ENCODE peak calls at places on chromosomes 13 and 19, in ten cellular contexts. A is lower leg skin, C is transverse colon, Z is upper lobe of left lung, R is A549, N is IMR-90, W is K562, G is tibial nerve, P is uterus, L is GM12878. V is an unnamed sample.

GRCh38 chr13:49295231-49295630 is 47.5 kb downstream of the CDADC1 start:
- DNase-seq in A (no peak), C (no peak), Z (no peak), R (no peak), N (no peak), W (no peak), G (no peak), P (no peak), L (no peak), V (peak)

GRCh38 chr13:26377038-26377437 is 123.1 kb downstream of the CDK8 start:
- DNase-seq in A (no peak), C (no peak), Z (no peak), R (peak), N (peak), W (peak), G (no peak), P (no peak), L (no peak), V (no peak)

GRCh38 chr19:38012944-38013343 is 105.9 kb downstream of the SIPA1L3 start:
- DNase-seq in A (no peak), C (no peak), Z (no peak), R (no peak), N (no peak), W (no peak), G (no peak), P (no peak), L (no peak), V (no peak)

GRCh38 chr19:5907216-5907615 is 2.5 kb downstream of the VMAC start:
- DNase-seq in A (no peak), C (no peak), Z (no peak), R (no peak), N (no peak), W (no peak), G (no peak), P (no peak), L (no peak), V (no peak)

GRCh38 chr13:30864352-30865130 is 41.5 kb upstream of the MEDAG start:
- DNase-seq in A (peak), C (no peak), Z (no peak), R (no peak), N (peak), W (no peak), G (no peak), P (peak), L (no peak), V (peak)

GRCh38 chr19:10353793-10354391 is 14.5 kb upstream of the ICAM3 start:
- DNase-seq in A (no peak), C (peak), Z (no peak), R (peak), N (peak), W (peak), G (peak), P (peak), L (no peak), V (peak)

GRCh38 chr13:19048381-19048780 is 133.2 kb downstream of the TUBA3C start:
- DNase-seq in A (no peak), C (no peak), Z (no peak), R (no peak), N (no peak), W (no peak), G (no peak), P (no peak), L (no peak), V (no peak)

GRCh38 chr19:5828661-5829566 is 10.6 kb downstream of the FUT6 start:
- DNase-seq in A (no peak), C (peak), Z (no peak), R (no peak), N (no peak), W (peak), G (no peak), P (no peak), L (no peak), V (peak)

GRCh38 chr13:19085258-19085657 is 96.4 kb downstream of the TUBA3C start:
- DNase-seq in A (no peak), C (no peak), Z (no peak), R (no peak), N (no peak), W (no peak), G (no peak), P (no peak), L (no peak), V (no peak)

GRCh38 chr19:14449321-14449720 is 16.2 kb downstream of the PKN1 start:
- DNase-seq in A (no peak), C (no peak), Z (no peak), R (no peak), N (no peak), W (no peak), G (no peak), P (no peak), L (no peak), V (no peak)

GRCh38 chr19:37505958-37506386 is 767 bp upstream of the ZNF793 start:
- DNase-seq in A (no peak), C (no peak), Z (no peak), R (no peak), N (no peak), W (no peak), G (no peak), P (no peak), L (no peak), V (no peak)

GRCh38 chr13:41563501-41564001 is 106.2 kb downstream of the RGCC start:
- DNase-seq in A (no peak), C (no peak), Z (no peak), R (peak), N (peak), W (no peak), G (no peak), P (no peak), L (no peak), V (no peak)

GRCh38 chr19:13588953-13589833 is 82.9 kb upstream of the CACNA1A start:
- DNase-seq in A (peak), C (peak), Z (peak), R (peak), N (peak), W (peak), G (peak), P (peak), L (no peak), V (peak)

GRCh38 chr19:6481541-6482342 is at the start of gene DENND1C:
- DNase-seq in A (no peak), C (peak), Z (peak), R (peak), N (no peak), W (peak), G (no peak), P (no peak), L (peak), V (no peak)

GRCh38 chr13:23547000-23547590 is 23.1 kb upstream of the TNFRSF19 start:
- DNase-seq in A (no peak), C (peak), Z (no peak), R (no peak), N (peak), W (no peak), G (peak), P (peak), L (no peak), V (peak)

GRCh38 chr13:106602178-106602577 is 34.2 kb upstream of the ARGLU1 start:
- DNase-seq in A (peak), C (peak), Z (peak), R (no peak), N (no peak), W (no peak), G (no peak), P (no peak), L (no peak), V (no peak)

GRCh38 chr13:109355129-109355528 is 431.3 kb downstream of the IRS2 start:
- DNase-seq in A (no peak), C (no peak), Z (no peak), R (no peak), N (no peak), W (no peak), G (no peak), P (no peak), L (no peak), V (no peak)
- TF ChIP-seq POLR2A in A (no peak), C (no peak), Z (no peak), R (no peak), N (no peak), W (no peak), G (no peak), P (no peak), L (no peak), V (no peak)

GRCh38 chr13:91572439-91572838 is 174.0 kb downstream of the GPC5 start:
- DNase-seq in A (no peak), C (no peak), Z (no peak), R (no peak), N (peak), W (no peak), G (no peak), P (no peak), L (no peak), V (no peak)
- TF ChIP-seq POLR2A in A (no peak), C (no peak), Z (no peak), R (no peak), N (no peak), W (no peak), G (no peak), P (no peak), L (no peak), V (no peak)

GRCh38 chr13:114065141-114065925 is 67.1 kb downstream of the RASA3 start:
- DNase-seq in A (peak), C (peak), Z (peak), R (peak), N (peak), W (peak), G (peak), P (peak), L (no peak), V (peak)

GRCh38 chr13:114066956-114067355 is 65.5 kb downstream of the RASA3 start:
- DNase-seq in A (no peak), C (no peak), Z (no peak), R (no peak), N (no peak), W (no peak), G (no peak), P (no peak), L (no peak), V (no peak)

GRCh38 chr13:114067381-114067885 is 65.0 kb downstream of the RASA3 start:
- DNase-seq in A (no peak), C (no peak), Z (no peak), R (no peak), N (peak), W (no peak), G (peak), P (no peak), L (peak), V (no peak)

GRCh38 chr13:114064516-114065140 is 67.8 kb downstream of the RASA3 start:
- DNase-seq in A (no peak), C (peak), Z (no peak), R (peak), N (peak), W (peak), G (no peak), P (peak), L (no peak), V (peak)

DNA sequence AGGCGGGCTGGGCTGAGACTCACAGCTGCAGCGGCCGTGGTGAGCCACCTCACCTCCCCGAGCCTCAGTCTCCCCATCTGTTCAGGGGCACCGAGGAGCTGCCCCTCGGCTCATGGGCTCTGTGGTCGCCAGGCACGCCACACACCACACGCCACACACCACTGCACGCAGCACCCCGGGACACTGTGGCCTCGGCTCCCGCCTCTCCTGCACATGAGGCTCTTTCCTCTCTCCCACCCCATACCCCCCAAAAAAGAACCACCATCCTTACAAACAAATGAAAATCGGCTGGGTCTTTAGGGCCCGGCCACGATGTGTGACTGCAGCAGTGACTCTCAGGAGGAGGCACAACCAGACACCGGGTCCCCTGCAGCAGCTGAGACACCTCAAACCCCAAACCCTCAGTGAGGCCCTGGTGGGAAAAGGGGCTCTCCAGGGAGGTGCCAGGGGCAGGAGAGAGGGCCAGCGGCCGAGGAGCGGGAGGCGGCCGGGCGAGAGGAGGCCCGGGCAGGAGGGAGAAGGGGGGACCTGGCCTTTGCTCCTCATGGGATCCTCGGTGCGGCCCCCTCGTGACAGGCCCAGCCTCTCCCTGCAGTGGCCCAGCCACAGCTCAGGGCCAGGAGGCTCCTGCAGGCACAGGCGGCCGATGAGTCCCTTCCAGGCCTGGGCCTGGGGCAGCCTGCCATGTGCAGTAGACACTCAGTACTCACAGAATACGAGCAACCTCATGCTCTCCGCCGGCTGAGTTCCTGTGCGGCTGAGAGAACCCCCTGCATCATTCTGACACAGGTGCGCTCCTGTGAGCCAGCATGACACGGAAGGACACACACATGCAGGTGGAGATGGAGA is 66.3 kb downstream of the RASA3 start:
- DNase-seq in A (no peak), C (peak), Z (no peak), R (no peak), N (no peak), W (no peak), G (no peak), P (no peak), L (no peak), V (no peak)
- TF ChIP-seq POLR2A in A (no peak), C (no peak), Z (no peak), R (no peak), N (no peak), W (no peak), G (no peak), P (no peak), L (peak), V (no peak)

GRCh38 chr19:57934820-57935665 is at the start of gene ZNF418:
- DNase-seq in A (no peak), C (peak), Z (peak), R (peak), N (peak), W (no peak), G (no peak), P (peak), L (peak), V (peak)
- TF ChIP-seq POLR2A in A (no peak), C (no peak), Z (no peak), R (no peak), N (no peak), W (no peak), G (no peak), P (no peak), L (no peak), V (no peak)

GRCh38 chr19:47190167-47190727 is 40.8 kb downstream of the BBC3 start:
- DNase-seq in A (no peak), C (peak), Z (peak), R (peak), N (peak), W (peak), G (no peak), P (peak), L (no peak), V (peak)
- TF ChIP-seq POLR2A in A (no peak), C (peak), Z (peak), R (no peak), N (no peak), W (no peak), G (no peak), P (no peak), L (no peak), V (no peak)

GRCh38 chr19:19777692-19778091 is 43.9 kb downstream of the ZNF506 start:
- DNase-seq in A (no peak), C (no peak), Z (no peak), R (no peak), N (no peak), W (no peak), G (no peak), P (no peak), L (no peak), V (no peak)

GRCh38 chr19:19778666-19779065 is 42.9 kb downstream of the ZNF506 start:
- DNase-seq in A (no peak), C (no peak), Z (no peak), R (no peak), N (no peak), W (no peak), G (no peak), P (no peak), L (no peak), V (no peak)

GRCh38 chr19:19774354-19775033 is 41.6 kb upstream of the ZNF14 start:
- DNase-seq in A (no peak), C (no peak), Z (no peak), R (no peak), N (no peak), W (no peak), G (no peak), P (no peak), L (no peak), V (no peak)

GRCh38 chr19:19775891-19776205 is 42.9 kb upstream of the ZNF14 start:
- DNase-seq in A (no peak), C (no peak), Z (peak), R (no peak), N (no peak), W (peak), G (no peak), P (no peak), L (no peak), V (no peak)

GRCh38 chr19:19776206-19777008 is 43.5 kb upstream of the ZNF14 start:
- DNase-seq in A (peak), C (peak), Z (peak), R (peak), N (peak), W (peak), G (peak), P (peak), L (peak), V (peak)
- TF ChIP-seq POLR2A in A (no peak), C (peak), Z (peak), R (peak), N (no peak), W (peak), G (peak), P (peak), L (peak), V (peak)

DNA sequence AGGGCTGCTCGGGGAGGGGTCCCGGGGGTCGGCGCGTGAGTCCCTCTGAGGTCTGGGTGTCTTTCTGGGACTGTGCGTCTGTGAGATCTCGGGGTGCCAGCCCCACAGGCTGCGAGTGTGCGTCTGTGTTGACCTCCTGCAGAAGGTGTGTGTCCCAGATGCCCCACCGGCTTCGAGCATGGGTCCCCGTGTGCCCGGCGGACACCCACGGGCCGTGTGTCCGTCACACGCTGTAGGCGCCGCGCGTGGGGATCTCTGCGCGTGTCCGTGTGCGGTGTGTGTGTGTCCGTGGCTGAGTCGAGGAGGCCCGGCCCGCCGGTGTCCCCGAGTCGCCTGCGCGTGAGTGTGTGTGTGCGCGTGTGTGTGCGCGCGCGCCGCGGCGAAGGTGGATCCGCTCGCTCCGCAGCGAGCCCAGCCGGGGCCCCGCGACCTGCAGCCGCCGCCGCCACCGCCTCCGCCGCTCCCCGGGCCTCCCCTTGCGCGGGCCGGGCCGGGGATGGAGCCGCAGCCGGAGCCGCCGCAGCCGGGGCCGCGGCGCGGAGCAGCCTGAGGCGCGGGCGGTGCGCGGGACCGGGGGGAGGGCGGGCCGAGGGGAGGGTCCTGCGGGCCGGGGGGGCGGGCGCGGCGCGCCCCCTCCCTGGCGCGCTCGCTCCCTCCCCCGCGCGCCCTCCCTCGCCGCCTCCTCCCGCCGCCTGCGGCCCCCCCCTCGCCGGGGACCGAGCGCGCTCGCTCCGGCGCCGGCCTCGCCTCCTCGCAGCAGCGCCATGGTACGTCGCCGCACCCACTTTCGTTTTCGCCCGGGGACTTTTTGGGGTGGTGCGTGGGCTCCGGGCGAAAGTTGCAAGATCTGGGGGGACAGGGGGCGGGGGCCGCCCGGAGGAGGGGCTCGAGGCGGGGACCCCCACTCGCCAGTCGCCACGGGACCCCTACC is 7.2 kb upstream of the NFIC start:
- DNase-seq in A (peak), C (peak), Z (peak), R (no peak), N (peak), W (peak), G (peak), P (peak), L (no peak), V (peak)
- TF ChIP-seq POLR2A in A (no peak), C (no peak), Z (peak), R (peak), N (no peak), W (peak), G (peak), P (peak), L (peak), V (peak)

GRCh38 chr19:1863638-1864479 is 480 bp upstream of the KLF16 start:
- DNase-seq in A (peak), C (peak), Z (peak), R (peak), N (peak), W (peak), G (peak), P (peak), L (peak), V (peak)
- TF ChIP-seq POLR2A in A (no peak), C (peak), Z (no peak), R (no peak), N (peak), W (peak), G (no peak), P (no peak), L (peak), V (peak)

V was measured in ovary.